ENCODE peak calls at places on chromosomes 3 and 15, in nine cellular contexts. One of them, this sample, is unnamed.

GRCh38 chr15:65952425-65953053 is 83.2 kb downstream of the RAB11A start:
- DNase-seq in DND-41: peak
- DNase-seq in GM23338: peak
- DNase-seq in cardiac fibroblast: peak
- DNase-seq in MM.1S: peak
- DNase-seq in fibroblast of pulmonary artery: peak
- DNase-seq in psoas muscle: no peak
- DNase-seq in stomach: no peak
- DNase-seq in RWPE2: no peak
- DNase-seq in this sample: peak

GRCh38 chr3:167882057-167882667 is 146.6 kb downstream of the SERPINI1 start:
- DNase-seq in psoas muscle: no peak
- DNase-seq in cardiac fibroblast: peak
- DNase-seq in DND-41: no peak
- DNase-seq in RWPE2: no peak
- DNase-seq in MM.1S: peak
- DNase-seq in fibroblast of pulmonary artery: peak
- DNase-seq in stomach: no peak
- DNase-seq in GM23338: peak
- DNase-seq in this sample: peak

GRCh38 chr15:65056868-65057548 is 10.8 kb downstream of the RASL12 start:
- DNase-seq in fibroblast of pulmonary artery: no peak
- DNase-seq in MM.1S: no peak
- DNase-seq in GM23338: no peak
- DNase-seq in cardiac fibroblast: peak
- DNase-seq in DND-41: no peak
- DNase-seq in psoas muscle: no peak
- DNase-seq in RWPE2: no peak
- DNase-seq in stomach: peak
- DNase-seq in this sample: no peak

GRCh38 chr3:184345678-184346144 is 8.3 kb downstream of the FAM131A start:
- DNase-seq in GM23338: peak
- DNase-seq in fibroblast of pulmonary artery: peak
- DNase-seq in psoas muscle: peak
- DNase-seq in cardiac fibroblast: peak
- DNase-seq in MM.1S: peak
- DNase-seq in stomach: peak
- DNase-seq in DND-41: no peak
- DNase-seq in RWPE2: no peak
- DNase-seq in this sample: peak

GRCh38 chr15:68232937-68233336 is 3.4 kb upstream of the CLN6 start:
- DNase-seq in cardiac fibroblast: no peak
- DNase-seq in fibroblast of pulmonary artery: no peak
- DNase-seq in MM.1S: no peak
- DNase-seq in psoas muscle: peak
- DNase-seq in GM23338: no peak
- DNase-seq in RWPE2: no peak
- DNase-seq in DND-41: no peak
- DNase-seq in stomach: peak
- DNase-seq in this sample: no peak

GRCh38 chr3:51686512-51687215 is 15.6 kb downstream of the TEX264 start:
- DNase-seq in DND-41: peak
- DNase-seq in RWPE2: no peak
- DNase-seq in MM.1S: peak
- DNase-seq in cardiac fibroblast: peak
- DNase-seq in psoas muscle: peak
- DNase-seq in fibroblast of pulmonary artery: peak
- DNase-seq in stomach: peak
- DNase-seq in GM23338: no peak
- DNase-seq in this sample: peak

GRCh38 chr15:33699145-33699544 is 269.2 kb upstream of the CHRM5 start:
- DNase-seq in MM.1S: no peak
- DNase-seq in stomach: no peak
- DNase-seq in psoas muscle: no peak
- DNase-seq in RWPE2: no peak
- DNase-seq in GM23338: no peak
- DNase-seq in cardiac fibroblast: no peak
- DNase-seq in fibroblast of pulmonary artery: no peak
- DNase-seq in DND-41: no peak
- DNase-seq in this sample: no peak

GRCh38 chr15:40582726-40583246 is 11.3 kb upstream of the KNL1 start:
- DNase-seq in GM23338: peak
- DNase-seq in MM.1S: no peak
- DNase-seq in fibroblast of pulmonary artery: no peak
- DNase-seq in stomach: no peak
- DNase-seq in cardiac fibroblast: peak
- DNase-seq in DND-41: no peak
- DNase-seq in RWPE2: no peak
- DNase-seq in psoas muscle: no peak
- DNase-seq in this sample: peak

GRCh38 chr3:99499235-99499798 is 139.1 kb upstream of the COL8A1 start:
- DNase-seq in psoas muscle: no peak
- DNase-seq in RWPE2: no peak
- DNase-seq in fibroblast of pulmonary artery: peak
- DNase-seq in MM.1S: peak
- DNase-seq in DND-41: no peak
- DNase-seq in cardiac fibroblast: peak
- DNase-seq in GM23338: peak
- DNase-seq in stomach: peak
- DNase-seq in this sample: peak

GRCh38 chr3:141387446-141388030 is 19.2 kb downstream of the ZBTB38 start:
- DNase-seq in cardiac fibroblast: no peak
- DNase-seq in stomach: no peak
- DNase-seq in psoas muscle: no peak
- DNase-seq in DND-41: no peak
- DNase-seq in RWPE2: no peak
- DNase-seq in MM.1S: peak
- DNase-seq in GM23338: no peak
- DNase-seq in fibroblast of pulmonary artery: no peak
- DNase-seq in this sample: no peak

GRCh38 chr3:128281461-128282367 is 128.4 kb downstream of the EEFSEC start:
- DNase-seq in fibroblast of pulmonary artery: no peak
- DNase-seq in MM.1S: no peak
- DNase-seq in GM23338: no peak
- DNase-seq in psoas muscle: no peak
- DNase-seq in DND-41: no peak
- DNase-seq in stomach: no peak
- DNase-seq in cardiac fibroblast: no peak
- DNase-seq in RWPE2: no peak
- DNase-seq in this sample: peak

GRCh38 chr3:3088066-3088465 is 22.1 kb downstream of the IL5RA start:
- DNase-seq in RWPE2: no peak
- DNase-seq in fibroblast of pulmonary artery: no peak
- DNase-seq in psoas muscle: no peak
- DNase-seq in cardiac fibroblast: no peak
- DNase-seq in DND-41: no peak
- DNase-seq in MM.1S: peak
- DNase-seq in GM23338: no peak
- DNase-seq in stomach: no peak
- DNase-seq in this sample: no peak

GRCh38 chr15:80951941-80952340 is 37.7 kb downstream of the MESD start:
- DNase-seq in psoas muscle: no peak
- DNase-seq in fibroblast of pulmonary artery: no peak
- DNase-seq in GM23338: no peak
- DNase-seq in cardiac fibroblast: no peak
- DNase-seq in MM.1S: no peak
- DNase-seq in DND-41: no peak
- DNase-seq in stomach: no peak
- DNase-seq in RWPE2: peak
- DNase-seq in this sample: peak

DNA sequence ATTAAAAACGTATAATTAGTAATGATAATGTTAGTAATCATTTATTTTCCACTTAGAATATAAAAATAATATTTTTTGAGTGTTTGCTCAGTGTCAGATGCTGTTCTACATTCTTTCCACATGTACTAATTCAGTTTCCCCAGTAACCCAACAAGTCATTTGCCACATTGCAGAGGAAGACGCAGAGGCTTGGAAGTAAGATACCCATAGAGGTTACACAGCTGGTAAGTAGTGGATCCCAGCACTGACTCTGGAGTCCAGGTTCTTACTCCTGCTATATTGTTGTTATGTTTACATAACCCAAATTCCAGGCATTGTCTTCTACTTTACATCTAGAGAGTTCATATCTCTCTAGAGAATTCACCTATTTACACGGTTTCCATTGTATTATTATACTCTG is 48.2 kb upstream of the MYO5C start:
- DNase-seq in cardiac fibroblast: peak
- DNase-seq in GM23338: no peak
- DNase-seq in MM.1S: no peak
- DNase-seq in DND-41: no peak
- DNase-seq in fibroblast of pulmonary artery: peak
- DNase-seq in psoas muscle: no peak
- DNase-seq in RWPE2: no peak
- DNase-seq in stomach: no peak
- DNase-seq in this sample: no peak
- H3K4me3 ChIP-seq in cardiac fibroblast: no peak
- H3K4me3 ChIP-seq in GM23338: no peak
- H3K4me3 ChIP-seq in MM.1S: no peak
- H3K4me3 ChIP-seq in DND-41: no peak
- H3K4me3 ChIP-seq in fibroblast of pulmonary artery: no peak
- H3K4me3 ChIP-seq in psoas muscle: no peak
- H3K4me3 ChIP-seq in RWPE2: no peak
- H3K4me3 ChIP-seq in stomach: no peak
- H3K4me3 ChIP-seq in this sample: no peak

DNA sequence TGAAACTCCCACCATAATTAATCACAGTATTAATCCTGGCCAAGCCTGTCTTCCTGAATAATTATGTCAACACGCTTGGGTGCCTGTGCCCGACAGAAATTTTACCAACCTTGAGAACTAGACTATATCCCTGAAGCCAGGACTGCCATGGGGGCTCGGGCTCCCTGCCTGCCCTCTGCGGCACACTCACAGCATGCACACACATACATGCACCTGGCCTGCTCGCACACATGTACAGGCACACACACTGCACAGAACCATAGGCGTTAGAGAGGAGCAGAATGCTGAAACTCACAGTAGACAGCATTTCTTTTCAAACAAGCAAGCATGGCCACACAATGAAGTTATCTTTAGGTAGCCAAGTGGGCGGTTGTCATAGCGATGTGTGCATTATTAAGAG is 91.2 kb downstream of the ZNF621 start:
- DNase-seq in fibroblast of pulmonary artery: no peak
- DNase-seq in cardiac fibroblast: no peak
- DNase-seq in GM23338: peak
- DNase-seq in stomach: no peak
- DNase-seq in psoas muscle: no peak
- DNase-seq in MM.1S: no peak
- DNase-seq in DND-41: no peak
- DNase-seq in RWPE2: no peak
- DNase-seq in this sample: no peak
- H3K4me3 ChIP-seq in fibroblast of pulmonary artery: no peak
- H3K4me3 ChIP-seq in cardiac fibroblast: no peak
- H3K4me3 ChIP-seq in GM23338: peak
- H3K4me3 ChIP-seq in stomach: peak
- H3K4me3 ChIP-seq in psoas muscle: no peak
- H3K4me3 ChIP-seq in MM.1S: no peak
- H3K4me3 ChIP-seq in DND-41: no peak
- H3K4me3 ChIP-seq in RWPE2: no peak
- H3K4me3 ChIP-seq in this sample: no peak

GRCh38 chr3:52892625-52893311 is 4.6 kb downstream of the STIMATE start:
- DNase-seq in fibroblast of pulmonary artery: peak
- DNase-seq in DND-41: no peak
- DNase-seq in GM23338: no peak
- DNase-seq in MM.1S: peak
- DNase-seq in RWPE2: no peak
- DNase-seq in psoas muscle: no peak
- DNase-seq in cardiac fibroblast: peak
- DNase-seq in stomach: no peak
- DNase-seq in this sample: peak

GRCh38 chr3:52891615-52892081 is 5.7 kb downstream of the STIMATE start:
- DNase-seq in MM.1S: no peak
- DNase-seq in psoas muscle: no peak
- DNase-seq in stomach: no peak
- DNase-seq in RWPE2: no peak
- DNase-seq in GM23338: no peak
- DNase-seq in cardiac fibroblast: peak
- DNase-seq in DND-41: no peak
- DNase-seq in fibroblast of pulmonary artery: peak
- DNase-seq in this sample: peak

GRCh38 chr3:52891164-52891563 is 6.2 kb downstream of the STIMATE start:
- DNase-seq in RWPE2: no peak
- DNase-seq in cardiac fibroblast: no peak
- DNase-seq in DND-41: no peak
- DNase-seq in MM.1S: no peak
- DNase-seq in GM23338: no peak
- DNase-seq in psoas muscle: no peak
- DNase-seq in stomach: no peak
- DNase-seq in fibroblast of pulmonary artery: no peak
- DNase-seq in this sample: no peak

GRCh38 chr3:52893723-52894122 is 3.6 kb downstream of the STIMATE start:
- DNase-seq in MM.1S: no peak
- DNase-seq in GM23338: no peak
- DNase-seq in RWPE2: no peak
- DNase-seq in stomach: peak
- DNase-seq in psoas muscle: no peak
- DNase-seq in cardiac fibroblast: no peak
- DNase-seq in fibroblast of pulmonary artery: no peak
- DNase-seq in DND-41: no peak
- DNase-seq in this sample: no peak

DNA sequence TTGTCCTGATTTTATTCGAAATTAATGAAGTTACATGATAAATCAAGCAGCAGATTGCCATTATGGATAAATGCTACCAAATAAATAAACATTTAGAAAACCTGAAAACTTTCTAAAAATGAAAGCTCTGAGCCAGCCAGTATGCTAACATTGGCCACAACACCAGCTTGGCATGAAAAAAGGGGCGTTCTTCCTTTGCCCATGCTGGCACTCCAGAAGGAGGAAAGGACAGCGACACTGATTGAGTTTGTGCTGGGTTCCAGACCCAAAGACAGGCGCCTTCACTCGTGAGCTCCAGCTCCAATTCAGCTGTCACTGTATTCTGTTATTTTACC is 5.1 kb downstream of the STIMATE start:
- DNase-seq in fibroblast of pulmonary artery: no peak
- DNase-seq in GM23338: peak
- DNase-seq in RWPE2: no peak
- DNase-seq in DND-41: no peak
- DNase-seq in MM.1S: no peak
- DNase-seq in psoas muscle: no peak
- DNase-seq in cardiac fibroblast: no peak
- DNase-seq in stomach: no peak
- DNase-seq in this sample: no peak
- H3K4me3 ChIP-seq in fibroblast of pulmonary artery: no peak
- H3K4me3 ChIP-seq in GM23338: no peak
- H3K4me3 ChIP-seq in RWPE2: no peak
- H3K4me3 ChIP-seq in DND-41: no peak
- H3K4me3 ChIP-seq in MM.1S: peak
- H3K4me3 ChIP-seq in psoas muscle: peak
- H3K4me3 ChIP-seq in cardiac fibroblast: no peak
- H3K4me3 ChIP-seq in stomach: peak
- H3K4me3 ChIP-seq in this sample: no peak

DNA sequence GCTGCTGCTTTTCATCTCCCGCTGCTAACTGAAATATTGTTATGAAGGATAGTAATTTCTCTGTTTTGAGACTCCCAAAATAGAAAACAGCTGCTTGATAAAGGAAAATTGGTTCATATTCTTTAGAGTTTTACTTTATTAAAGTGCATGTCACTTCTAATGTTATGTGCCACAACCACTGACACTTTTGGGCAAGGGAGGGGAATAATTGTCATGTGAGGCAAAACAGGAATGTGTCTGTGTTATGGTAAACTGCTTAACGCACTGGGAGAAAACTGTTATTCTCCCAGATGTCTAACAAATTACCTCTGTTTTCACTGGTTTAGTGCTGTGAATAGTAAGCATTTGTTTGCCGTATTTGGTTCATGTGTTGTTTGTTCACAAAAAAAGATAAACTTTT is 201.6 kb downstream of the PDZRN3 start:
- DNase-seq in psoas muscle: no peak
- DNase-seq in GM23338: no peak
- DNase-seq in RWPE2: no peak
- DNase-seq in cardiac fibroblast: no peak
- DNase-seq in stomach: no peak
- DNase-seq in DND-41: no peak
- DNase-seq in fibroblast of pulmonary artery: no peak
- DNase-seq in MM.1S: no peak
- DNase-seq in this sample: no peak
- H3K4me3 ChIP-seq in psoas muscle: no peak
- H3K4me3 ChIP-seq in GM23338: no peak
- H3K4me3 ChIP-seq in RWPE2: no peak
- H3K4me3 ChIP-seq in cardiac fibroblast: no peak
- H3K4me3 ChIP-seq in stomach: no peak
- H3K4me3 ChIP-seq in DND-41: no peak
- H3K4me3 ChIP-seq in fibroblast of pulmonary artery: no peak
- H3K4me3 ChIP-seq in MM.1S: no peak
- H3K4me3 ChIP-seq in this sample: no peak